ENCODE peak calls at places on chromosomes 13 and 19, in six cellular contexts. M is H1, T is IMR-90, A is H9, S is neuronal stem cell, C is trophoblast cell. J is an unnamed sample.

GRCh38 chr19:40335101-40335500 is 13.1 kb downstream of the C19orf47 start:
- DNase-seq in M (no peak), C (no peak), T (no peak), A (no peak), S (no peak), J (no peak)

GRCh38 chr13:103952183-103952582 is 886.0 kb upstream of the SLC10A2 start:
- DNase-seq in C (no peak), A (no peak), T (no peak), M (no peak), S (no peak), J (peak)

GRCh38 chr13:111184685-111185401 is 69.7 kb downstream of the ARHGEF7 start:
- DNase-seq in A (no peak), S (no peak), T (no peak), M (no peak), C (no peak), J (no peak)

GRCh38 chr13:35923347-35923746 is 207.8 kb downstream of the DCLK1 start:
- DNase-seq in M (no peak), C (peak), S (no peak), A (no peak), T (peak), J (peak)

GRCh38 chr13:59690857-59691500 is 472.7 kb downstream of the DIAPH3 start:
- DNase-seq in S (no peak), M (no peak), C (peak), T (no peak), A (no peak), J (peak)

GRCh38 chr13:110812111-110812868 is 98.8 kb downstream of the ING1 start:
- DNase-seq in M (peak), C (no peak), T (no peak), S (no peak), A (peak), J (no peak)

GRCh38 chr19:41226053-41226873 is 7.2 kb downstream of the AXL start:
- DNase-seq in S (peak), M (peak), A (peak), T (peak), C (peak), J (peak)

GRCh38 chr19:46890423-46891170 is 29.8 kb downstream of the ARHGAP35 start:
- DNase-seq in M (no peak), S (no peak), A (no peak), C (no peak), T (peak), J (peak)

GRCh38 chr19:18620311-18620710 is 7.6 kb downstream of the TMEM59L start:
- DNase-seq in C (no peak), M (no peak), T (no peak), S (no peak), A (no peak), J (no peak)

GRCh38 chr19:18613589-18614234 is 1.0 kb downstream of the TMEM59L start:
- DNase-seq in T (no peak), M (no peak), S (no peak), A (no peak), C (no peak), J (no peak)

GRCh38 chr19:18616023-18616422 is 3.4 kb downstream of the TMEM59L start:
- DNase-seq in A (no peak), T (no peak), S (no peak), C (no peak), M (no peak), J (no peak)

GRCh38 chr19:18617562-18617961 is 4.9 kb downstream of the TMEM59L start:
- DNase-seq in S (no peak), T (no peak), M (no peak), C (no peak), A (no peak), J (no peak)

GRCh38 chr19:18618236-18618635 is 5.6 kb downstream of the TMEM59L start:
- DNase-seq in S (no peak), A (no peak), M (no peak), T (no peak), C (no peak), J (no peak)
- H3K4me2 ChIP-seq in S (no peak), A (no peak), M (no peak), T (no peak), C (no peak), J (no peak)

GRCh38 chr19:49573009-49573408 is 7.3 kb downstream of the NOSIP start:
- DNase-seq in T (no peak), S (no peak), A (no peak), C (no peak), M (no peak), J (no peak)

GRCh38 chr19:49570997-49571676 is 9.2 kb downstream of the NOSIP start:
- DNase-seq in A (peak), M (no peak), C (no peak), T (no peak), S (no peak), J (no peak)

GRCh38 chr19:49570138-49570856 is 10.1 kb downstream of the NOSIP start:
- DNase-seq in S (peak), C (peak), M (peak), A (peak), T (peak), J (peak)

GRCh38 chr19:49573451-49573850 is 6.9 kb downstream of the NOSIP start:
- DNase-seq in A (no peak), M (no peak), C (no peak), S (no peak), T (peak), J (no peak)

GRCh38 chr19:49574206-49574755 is 6.1 kb downstream of the NOSIP start:
- DNase-seq in C (peak), M (no peak), T (no peak), A (no peak), S (no peak), J (peak)
- H3K9ac ChIP-seq in C (no peak), M (no peak), T (no peak), A (no peak), S (no peak), J (peak)

GRCh38 chr19:34560229-34560628 is 78.7 kb downstream of the WTIP start:
- DNase-seq in T (no peak), S (no peak), A (no peak), C (no peak), M (no peak), J (no peak)
- H3K14ac ChIP-seq in T (no peak), S (no peak), A (no peak), C (no peak), M (no peak), J (no peak)

GRCh38 chr13:109779876-109780516 is 6.4 kb downstream of the IRS2 start:
- DNase-seq in A (no peak), M (no peak), C (no peak), T (no peak), S (no peak), J (no peak)
- H3K4me2 ChIP-seq in A (no peak), M (peak), C (no peak), T (peak), S (peak), J (peak)

GRCh38 chr19:38653028-38653571 is 5.7 kb downstream of the ACTN4 start:
- DNase-seq in C (no peak), T (peak), S (no peak), A (no peak), M (no peak), J (peak)

GRCh38 chr19:38657633-38658222 is 10.3 kb downstream of the ACTN4 start:
- DNase-seq in S (no peak), C (peak), M (no peak), A (no peak), T (peak), J (peak)

GRCh38 chr19:38655148-38655824 is 7.8 kb downstream of the ACTN4 start:
- DNase-seq in A (no peak), T (peak), M (no peak), C (no peak), S (no peak), J (peak)

GRCh38 chr19:38656171-38656981 is 8.9 kb downstream of the ACTN4 start:
- DNase-seq in T (peak), A (no peak), M (no peak), S (no peak), C (no peak), J (peak)

GRCh38 chr19:38654478-38655079 is 7.1 kb downstream of the ACTN4 start:
- DNase-seq in S (no peak), T (peak), A (no peak), C (no peak), M (no peak), J (peak)
- H3K9ac ChIP-seq in S (no peak), T (peak), A (no peak), C (no peak), M (no peak), J (peak)

DNA sequence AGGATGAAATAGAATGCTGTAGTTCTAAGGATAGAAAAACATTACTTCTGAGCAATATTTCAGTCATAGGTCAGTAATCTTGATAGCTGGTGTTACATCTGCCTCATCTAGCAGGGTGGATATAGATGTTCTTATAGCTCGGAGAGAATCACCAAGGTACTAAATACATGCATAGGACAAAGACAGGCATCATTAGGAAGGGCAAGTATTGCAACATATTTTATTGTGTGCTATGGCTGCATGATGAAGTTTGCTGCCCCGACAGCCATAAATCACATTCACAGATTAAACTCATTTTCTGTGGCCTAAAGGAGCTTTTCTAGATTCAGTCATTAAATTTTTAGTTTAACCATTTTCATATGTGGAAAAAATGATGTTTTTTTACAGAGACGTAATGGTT is 601.1 kb downstream of the FGF9 start:
- DNase-seq in S (no peak), T (no peak), M (no peak), C (no peak), A (no peak), J (no peak)
- H3K14ac ChIP-seq in S (no peak), T (no peak), M (no peak), C (no peak), A (no peak), J (no peak)

GRCh38 chr19:54704928-54705327 is 19.3 kb upstream of the KIR3DL3 start:
- DNase-seq in C (no peak), M (no peak), S (no peak), A (no peak), T (no peak), J (no peak)

GRCh38 chr19:54708781-54709180 is 15.5 kb upstream of the KIR3DL3 start:
- DNase-seq in C (no peak), S (no peak), M (no peak), A (no peak), T (no peak), J (no peak)

GRCh38 chr19:54707932-54708331 is 16.3 kb upstream of the KIR3DL3 start:
- DNase-seq in A (no peak), C (no peak), M (no peak), T (no peak), S (no peak), J (no peak)
- H3K4me2 ChIP-seq in A (no peak), C (no peak), M (no peak), T (no peak), S (no peak), J (no peak)

J was measured in mesenchymal stem cell.